ENCODE peak calls at places on chromosomes 3 and 15, in four cellular contexts. L, Q, J and N are unnamed samples.

GRCh38 chr15:40766906-40767837 is 2.6 kb upstream of the C15orf62 start:
- DNase-seq in J (peak; percentile 33), L (no peak), Q (no peak), N (no peak)

GRCh38 chr15:67505675-67506572 is 15.0 kb upstream of the C15orf61 start:
- DNase-seq in Q (no peak), L (no peak), J (no peak), N (no peak)

GRCh38 chr15:72584006-72584405 is 70.5 kb upstream of the GOLGA6B start:
- DNase-seq in J (no peak), L (no peak), Q (no peak), N (no peak)

GRCh38 chr15:38563723-38564519 is 693 bp downstream of the RASGRP1 start:
- DNase-seq in J (peak; percentile 85), L (no peak), Q (peak; percentile 8), N (peak; percentile 69)

GRCh38 chr15:62737551-62737950 is 305.0 kb upstream of the TPM1 start:
- DNase-seq in Q (no peak), J (no peak), L (no peak), N (no peak)

GRCh38 chr3:148146947-148147346 is 550.8 kb upstream of the AGTR1 start:
- DNase-seq in L (no peak), J (no peak), Q (no peak), N (no peak)

GRCh38 chr15:63896336-63897115 is 62.8 kb upstream of the HERC1 start:
- DNase-seq in Q (no peak), L (peak; percentile 32), J (no peak), N (no peak)

GRCh38 chr15:58616171-58616570 is 133.3 kb downstream of the ADAM10 start:
- DNase-seq in J (no peak), L (no peak), Q (no peak), N (no peak)

GRCh38 chr3:127536818-127537810 is 53.4 kb downstream of the TPRA1 start:
- DNase-seq in L (no peak), Q (no peak), J (no peak), N (no peak)

GRCh38 chr3:149448331-149448831 is 26.1 kb upstream of the TM4SF4 start:
- DNase-seq in J (no peak), Q (no peak), L (no peak), N (no peak)

GRCh38 chr15:89299896-89300295 is 34.7 kb downstream of the POLG start:
- DNase-seq in Q (peak; percentile 16), J (no peak), L (no peak), N (peak; percentile 54)

GRCh38 chr3:98147179-98147578 is at the start of gene OR5H14:
- DNase-seq in Q (no peak), L (no peak), J (no peak), N (no peak)

GRCh38 chr15:78925956-78926743 is 18.7 kb downstream of the CTSH start:
- DNase-seq in Q (no peak), L (no peak), J (no peak), N (peak; percentile 42)

GRCh38 chr15:78929536-78930264 is 15.1 kb downstream of the CTSH start:
- DNase-seq in L (no peak), Q (no peak), J (no peak), N (peak; percentile 97)

GRCh38 chr15:78927077-78927790 is 17.6 kb downstream of the CTSH start:
- DNase-seq in Q (no peak), L (no peak), J (no peak), N (no peak)

GRCh38 chr15:78930577-78931388 is 14.1 kb downstream of the CTSH start:
- DNase-seq in L (no peak), J (peak; percentile 72), Q (peak; percentile 57), N (peak; percentile 97)

DNA sequence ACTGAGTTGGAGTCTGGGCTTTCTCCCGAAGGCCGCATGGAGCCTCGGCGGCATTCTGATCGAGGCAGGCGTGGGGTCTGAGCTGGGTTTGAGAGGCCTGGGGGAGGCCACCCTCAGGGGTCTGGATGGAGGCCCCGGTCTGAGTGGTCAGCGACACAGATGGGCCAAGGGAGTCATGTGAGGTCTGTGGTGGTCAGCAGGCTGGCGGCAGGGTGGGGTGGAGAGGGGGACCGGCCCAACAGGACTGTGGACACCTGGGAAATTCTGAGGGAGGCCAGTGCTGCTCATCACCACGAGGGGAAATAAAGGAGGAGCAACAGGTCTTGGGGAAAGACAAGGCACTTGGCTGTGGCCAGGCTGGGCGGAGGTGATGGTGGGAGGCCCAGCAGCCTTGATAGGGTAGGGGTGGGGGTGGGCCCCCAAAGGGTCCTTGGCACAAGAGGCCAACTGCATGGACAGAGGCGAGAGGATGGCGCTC is 16.2 kb downstream of the CTSH start:
- DNase-seq in L (no peak), Q (no peak), J (no peak), N (no peak)
- TF ChIP-seq JUND in L (no peak), Q (no peak), J (no peak), N (no peak)

GRCh38 chr3:157029365-157029790 is 130.6 kb downstream of the CCNL1 start:
- DNase-seq in Q (no peak), J (no peak), L (no peak), N (no peak)
- TF ChIP-seq JUND in Q (no peak), J (no peak), L (no peak), N (no peak)

DNA sequence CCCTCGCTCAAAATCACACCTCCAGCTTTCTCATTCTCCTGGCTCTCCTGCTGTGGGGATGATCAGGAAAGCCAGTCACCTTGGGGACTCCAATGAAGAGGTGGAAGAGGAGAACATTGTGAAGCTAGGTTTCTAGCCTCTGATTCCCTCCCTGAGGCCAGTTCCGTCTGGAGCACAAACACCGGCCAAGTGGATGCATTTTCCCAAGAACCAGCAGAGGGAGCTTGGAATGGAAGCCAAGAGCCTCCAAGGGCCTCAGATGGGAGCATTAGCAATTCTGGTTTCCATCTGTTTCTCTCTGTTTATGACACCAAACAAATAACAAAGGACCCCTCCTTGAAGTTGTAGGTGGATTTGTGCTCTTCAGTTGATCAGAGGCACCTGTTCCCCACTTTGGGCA is 40.6 kb upstream of the NMNAT3 start:
- DNase-seq in J (peak; percentile 45), L (peak; percentile 18), Q (peak; percentile 26), N (peak; percentile 65)
- TF ChIP-seq JUND in J (no peak), L (no peak), Q (no peak), N (no peak)

GRCh38 chr3:11583226-11583625 is 60.5 kb downstream of the VGLL4 start:
- DNase-seq in J (no peak), L (no peak), Q (no peak), N (no peak)

GRCh38 chr3:11581237-11582122 is 62.2 kb downstream of the VGLL4 start:
- DNase-seq in Q (no peak), L (no peak), J (no peak), N (peak; percentile 39)

GRCh38 chr3:11580645-11581044 is 63.1 kb downstream of the VGLL4 start:
- DNase-seq in J (no peak), L (no peak), Q (no peak), N (no peak)

GRCh38 chr3:11583638-11584046 is 60.1 kb downstream of the VGLL4 start:
- DNase-seq in Q (no peak), J (no peak), L (no peak), N (no peak)

DNA sequence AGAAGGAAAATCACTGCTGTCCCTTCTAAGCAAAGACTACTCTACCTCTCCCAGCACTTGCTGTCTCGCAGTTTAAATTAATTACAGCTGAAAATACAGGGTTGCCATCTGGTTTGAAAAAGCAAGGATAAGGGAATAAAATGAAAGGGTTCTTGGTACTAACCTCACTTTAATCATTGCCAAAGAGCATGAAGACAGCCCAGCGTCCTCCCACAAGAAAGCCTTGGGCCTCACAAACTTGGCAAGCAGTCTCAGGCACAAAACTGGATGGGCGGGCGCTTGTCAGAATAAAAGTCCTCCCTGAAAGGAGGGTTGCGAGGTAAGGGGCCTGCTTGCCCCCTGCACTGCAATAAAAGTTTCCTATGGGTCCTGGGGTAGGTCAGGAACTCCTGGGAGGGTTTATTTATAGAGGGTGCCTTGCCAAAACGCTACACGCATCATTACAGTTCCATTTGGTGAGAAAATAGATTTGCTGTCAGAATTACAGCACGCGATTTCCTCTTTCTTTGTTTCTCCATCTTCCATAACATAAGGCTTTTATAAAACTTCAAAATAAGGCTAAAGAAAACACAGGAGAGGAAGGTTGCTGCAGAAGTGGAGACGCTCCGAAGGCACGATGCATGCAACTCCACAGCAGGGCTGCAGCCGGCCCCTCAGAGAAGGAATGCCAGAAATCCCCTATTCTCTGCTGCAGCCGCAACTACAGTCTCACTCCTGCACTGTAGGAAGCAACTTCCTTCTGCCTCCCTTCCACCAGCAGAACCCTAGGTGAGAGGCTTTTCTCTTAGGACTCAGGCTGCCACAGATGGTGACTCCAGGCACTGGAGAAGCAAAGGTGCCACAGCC is 61.4 kb downstream of the VGLL4 start:
- DNase-seq in J (peak; percentile 60), L (no peak), Q (no peak), N (peak; percentile 72)
- TF ChIP-seq JUND in J (no peak), L (no peak), Q (no peak), N (no peak)

DNA sequence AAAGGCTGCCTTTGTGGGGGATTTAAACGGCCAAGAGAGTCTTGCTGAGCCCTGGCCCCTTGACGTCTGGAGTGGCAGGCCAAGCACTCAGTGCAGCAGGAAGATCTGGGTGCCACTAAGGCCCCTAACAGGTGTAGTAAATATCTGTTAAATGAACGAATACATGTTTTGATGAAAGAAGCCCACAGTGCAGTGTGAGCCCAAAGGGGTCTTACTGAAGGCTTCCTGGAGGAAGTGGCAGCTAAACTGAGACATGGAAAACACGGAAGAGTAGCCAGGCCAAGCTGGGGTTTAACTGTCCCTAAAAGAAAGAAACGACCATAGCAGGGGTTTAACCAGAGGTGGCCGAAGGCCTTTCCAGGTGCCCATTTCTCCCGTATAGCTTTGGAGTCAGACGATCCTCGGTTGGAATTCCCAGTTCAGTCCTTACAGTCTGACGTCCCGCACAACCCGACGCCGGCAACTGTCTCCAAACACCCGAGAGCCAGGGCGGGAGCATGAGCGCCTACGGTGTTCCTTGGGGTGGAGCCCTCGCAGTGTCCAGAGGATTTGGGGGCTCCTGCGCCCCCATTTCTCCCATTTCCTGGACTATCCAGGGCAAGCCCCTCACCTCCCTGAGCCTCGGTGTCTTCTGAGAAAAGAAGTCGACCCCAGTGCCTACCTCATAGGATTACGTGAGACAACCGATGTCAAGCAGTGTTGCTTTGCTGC is 910 bp upstream of the ABHD6 start:
- DNase-seq in Q (no peak), J (no peak), L (no peak), N (no peak)
- TF ChIP-seq JUND in Q (no peak), J (no peak), L (no peak), N (no peak)

GRCh38 chr15:100002091-100002620 is 268.9 kb upstream of the LYSMD4 start:
- DNase-seq in J (no peak), L (no peak), Q (no peak), N (no peak)
- TF ChIP-seq JUND in J (no peak), L (no peak), Q (no peak), N (no peak)